ENCODE peak calls at places on chromosomes 6 and 20, in eight cellular contexts. K, S, L, I, Y, Q, N and A are unnamed samples.

GRCh38 chr6:98525860-98526259 is 308.5 kb upstream of the POU3F2 start:
- DNase-seq in K (peak; percentile 66), S (no peak), L (no peak), I (no peak), Y (no peak), Q (no peak), N (no peak), A (no peak)

GRCh38 chr6:12896208-12896733 is 179.7 kb downstream of the PHACTR1 start:
- DNase-seq in K (no peak), S (no peak), L (no peak), I (no peak), Y (no peak), Q (no peak), N (no peak), A (no peak)

GRCh38 chr6:21305827-21306469 is 287.6 kb upstream of the SOX4 start:
- DNase-seq in K (no peak), S (no peak), L (no peak), I (peak; percentile 8), Y (peak; percentile 1), Q (no peak), N (no peak), A (no peak)

GRCh38 chr6:168877821-168878282 is 375.8 kb downstream of the THBS2 start:
- DNase-seq in K (no peak), S (no peak), L (peak; percentile 43), I (peak; percentile 13), Y (no peak), Q (no peak), N (no peak), A (no peak)

GRCh38 chr6:94238868-94239267 is 819.5 kb upstream of the EPHA7 start:
- DNase-seq in K (no peak), S (no peak), L (no peak), I (no peak), Y (no peak), Q (no peak), N (no peak), A (no peak)

GRCh38 chr6:145883263-145883662 is 68.7 kb upstream of the FBXO30 start:
- DNase-seq in K (no peak), S (no peak), L (no peak), I (no peak), Y (no peak), Q (no peak), N (no peak), A (no peak)

GRCh38 chr20:1835126-1835525 is 60.1 kb upstream of the SIRPA start:
- DNase-seq in K (no peak), S (no peak), L (no peak), I (no peak), Y (no peak), Q (no peak), N (no peak), A (no peak)

GRCh38 chr6:28673417-28673799 is 147.7 kb downstream of the GPX5 start:
- DNase-seq in K (no peak), S (no peak), L (no peak), I (no peak), Y (no peak), Q (no peak), N (no peak), A (no peak)

GRCh38 chr6:18609715-18610114 is 222.6 kb downstream of the RNF144B start:
- DNase-seq in K (no peak), S (no peak), L (no peak), I (no peak), Y (no peak), Q (no peak), N (no peak), A (no peak)

GRCh38 chr6:142885182-142885867 is 59.7 kb downstream of the HIVEP2 start:
- DNase-seq in K (peak; percentile 67), S (peak; percentile 63), L (no peak), I (peak; percentile 95), Y (peak; percentile 93), Q (no peak), N (peak; percentile 30), A (peak; percentile 58)

GRCh38 chr6:42848700-42849099 is 30.7 kb upstream of the RPL7L1 start:
- DNase-seq in K (no peak), S (no peak), L (no peak), I (no peak), Y (no peak), Q (no peak), N (no peak), A (no peak)

GRCh38 chr6:72624557-72625160 is 2.8 kb downstream of the KCNQ5 start:
- DNase-seq in K (no peak), S (no peak), L (no peak), I (peak; percentile 27), Y (peak; percentile 42), Q (no peak), N (no peak), A (peak; percentile 46)

GRCh38 chr6:156809034-156809433 is 31.9 kb downstream of the ARID1B start:
- DNase-seq in K (no peak), S (peak; percentile 39), L (no peak), I (no peak), Y (peak; percentile 22), Q (no peak), N (no peak), A (no peak)

GRCh38 chr6:105985098-105985815 is 100.9 kb upstream of the PRDM1 start:
- DNase-seq in K (no peak), S (no peak), L (no peak), I (no peak), Y (no peak), Q (no peak), N (no peak), A (no peak)

GRCh38 chr6:13272131-13273046 is 55.9 kb downstream of the TBC1D7 start:
- DNase-seq in K (no peak), S (peak; percentile 83), L (no peak), I (no peak), Y (no peak), Q (no peak), N (no peak), A (no peak)

GRCh38 chr6:154569136-154569862 is 58.8 kb upstream of the CNKSR3 start:
- DNase-seq in K (no peak), S (no peak), L (no peak), I (no peak), Y (no peak), Q (no peak), N (no peak), A (no peak)

GRCh38 chr6:5866547-5867051 is 140.1 kb downstream of the NRN1 start:
- DNase-seq in K (no peak), S (no peak), L (no peak), I (peak; percentile 22), Y (peak; percentile 21), Q (no peak), N (no peak), A (no peak)

GRCh38 chr20:24868396-24868927 is 80.6 kb upstream of the CST7 start:
- DNase-seq in K (no peak), S (no peak), L (no peak), I (no peak), Y (no peak), Q (no peak), N (no peak), A (no peak)

GRCh38 chr6:132734694-132735236 is 20.9 kb upstream of the VNN1 start:
- DNase-seq in K (no peak), S (no peak), L (no peak), I (peak; percentile 57), Y (peak; percentile 4), Q (no peak), N (no peak), A (peak; percentile 28)

GRCh38 chr20:13017235-13017634 is 8.5 kb downstream of the SPTLC3 start:
- DNase-seq in K (no peak), S (no peak), L (no peak), I (no peak), Y (no peak), Q (no peak), N (no peak), A (no peak)